ENCODE peak calls at places on chromosomes 12 and 14, in nine cellular contexts. One of them, this sample, is unnamed.

GRCh38 chr14:95784137-95784536 is 70.2 kb upstream of the TCL1A start:
- DNase-seq in psoas muscle: no peak
- DNase-seq in tibial artery: no peak
- DNase-seq in heart right ventricle: no peak
- DNase-seq in A673: peak
- DNase-seq in RWPE1: peak
- DNase-seq in lower lobe of right lung: no peak
- DNase-seq in fibroblast of lung: peak
- DNase-seq in keratinocyte: no peak
- DNase-seq in this sample: no peak

GRCh38 chr14:77088219-77088618 is 9.8 kb upstream of the CIPC start:
- DNase-seq in psoas muscle: no peak
- DNase-seq in tibial artery: no peak
- DNase-seq in heart right ventricle: no peak
- DNase-seq in A673: no peak
- DNase-seq in RWPE1: peak
- DNase-seq in lower lobe of right lung: peak
- DNase-seq in fibroblast of lung: no peak
- DNase-seq in keratinocyte: no peak
- DNase-seq in this sample: no peak

GRCh38 chr12:131413471-131413870 is 297.4 kb upstream of the SFSWAP start:
- DNase-seq in psoas muscle: no peak
- DNase-seq in tibial artery: no peak
- DNase-seq in heart right ventricle: no peak
- DNase-seq in A673: no peak
- DNase-seq in RWPE1: no peak
- DNase-seq in lower lobe of right lung: no peak
- DNase-seq in fibroblast of lung: no peak
- DNase-seq in keratinocyte: no peak
- DNase-seq in this sample: no peak

GRCh38 chr12:46771268-46771837 is 54.4 kb downstream of the SLC38A4 start:
- DNase-seq in psoas muscle: no peak
- DNase-seq in tibial artery: no peak
- DNase-seq in heart right ventricle: no peak
- DNase-seq in A673: peak
- DNase-seq in RWPE1: no peak
- DNase-seq in lower lobe of right lung: no peak
- DNase-seq in fibroblast of lung: no peak
- DNase-seq in keratinocyte: no peak
- DNase-seq in this sample: no peak

GRCh38 chr12:88519802-88520435 is 60.4 kb downstream of the KITLG start:
- DNase-seq in psoas muscle: no peak
- DNase-seq in tibial artery: no peak
- DNase-seq in heart right ventricle: no peak
- DNase-seq in A673: no peak
- DNase-seq in RWPE1: peak
- DNase-seq in lower lobe of right lung: no peak
- DNase-seq in fibroblast of lung: no peak
- DNase-seq in keratinocyte: peak
- DNase-seq in this sample: no peak

GRCh38 chr12:133236144-133236543 is 467 bp upstream of the ANHX start:
- DNase-seq in psoas muscle: no peak
- DNase-seq in tibial artery: peak
- DNase-seq in heart right ventricle: no peak
- DNase-seq in A673: no peak
- DNase-seq in RWPE1: no peak
- DNase-seq in lower lobe of right lung: no peak
- DNase-seq in fibroblast of lung: no peak
- DNase-seq in keratinocyte: no peak
- DNase-seq in this sample: no peak

GRCh38 chr14:53613404-53614253 is 343.0 kb downstream of the BMP4 start:
- DNase-seq in psoas muscle: no peak
- DNase-seq in tibial artery: no peak
- DNase-seq in heart right ventricle: no peak
- DNase-seq in A673: no peak
- DNase-seq in RWPE1: peak
- DNase-seq in lower lobe of right lung: no peak
- DNase-seq in fibroblast of lung: peak
- DNase-seq in keratinocyte: no peak
- DNase-seq in this sample: no peak

GRCh38 chr14:32531942-32532341 is 202.8 kb downstream of the AKAP6 start:
- DNase-seq in psoas muscle: no peak
- DNase-seq in tibial artery: no peak
- DNase-seq in heart right ventricle: no peak
- DNase-seq in A673: no peak
- DNase-seq in RWPE1: no peak
- DNase-seq in lower lobe of right lung: no peak
- DNase-seq in fibroblast of lung: no peak
- DNase-seq in keratinocyte: no peak
- DNase-seq in this sample: no peak

GRCh38 chr14:104116544-104117340 is 21.6 kb upstream of the KIF26A start:
- DNase-seq in psoas muscle: no peak
- DNase-seq in tibial artery: peak
- DNase-seq in heart right ventricle: peak
- DNase-seq in A673: no peak
- DNase-seq in RWPE1: peak
- DNase-seq in lower lobe of right lung: peak
- DNase-seq in fibroblast of lung: no peak
- DNase-seq in keratinocyte: no peak
- DNase-seq in this sample: no peak

GRCh38 chr12:95709152-95709551 is 81.4 kb downstream of the NTN4 start:
- DNase-seq in psoas muscle: no peak
- DNase-seq in tibial artery: no peak
- DNase-seq in heart right ventricle: no peak
- DNase-seq in A673: no peak
- DNase-seq in RWPE1: no peak
- DNase-seq in lower lobe of right lung: no peak
- DNase-seq in fibroblast of lung: no peak
- DNase-seq in keratinocyte: no peak
- DNase-seq in this sample: no peak

GRCh38 chr12:32115404-32116104 is 8.9 kb downstream of the BICD1 start:
- DNase-seq in psoas muscle: peak
- DNase-seq in tibial artery: peak
- DNase-seq in heart right ventricle: peak
- DNase-seq in A673: peak
- DNase-seq in RWPE1: peak
- DNase-seq in lower lobe of right lung: no peak
- DNase-seq in fibroblast of lung: peak
- DNase-seq in keratinocyte: peak
- DNase-seq in this sample: peak

GRCh38 chr12:125284087-125284486 is 218.9 kb downstream of the AACS start:
- DNase-seq in psoas muscle: no peak
- DNase-seq in tibial artery: no peak
- DNase-seq in heart right ventricle: no peak
- DNase-seq in A673: no peak
- DNase-seq in RWPE1: no peak
- DNase-seq in lower lobe of right lung: no peak
- DNase-seq in fibroblast of lung: no peak
- DNase-seq in keratinocyte: no peak
- DNase-seq in this sample: no peak

GRCh38 chr12:124565656-124566180 is 1.7 kb downstream of the NCOR2 start:
- DNase-seq in psoas muscle: no peak
- DNase-seq in tibial artery: no peak
- DNase-seq in heart right ventricle: no peak
- DNase-seq in A673: no peak
- DNase-seq in RWPE1: no peak
- DNase-seq in lower lobe of right lung: no peak
- DNase-seq in fibroblast of lung: no peak
- DNase-seq in keratinocyte: no peak
- DNase-seq in this sample: no peak

GRCh38 chr14:59771577-59771976 is 99.0 kb downstream of the RTN1 start:
- DNase-seq in psoas muscle: no peak
- DNase-seq in tibial artery: no peak
- DNase-seq in heart right ventricle: no peak
- DNase-seq in A673: peak
- DNase-seq in RWPE1: peak
- DNase-seq in lower lobe of right lung: no peak
- DNase-seq in fibroblast of lung: peak
- DNase-seq in keratinocyte: no peak
- DNase-seq in this sample: no peak

GRCh38 chr12:88625316-88625715 is 45.0 kb upstream of the KITLG start:
- DNase-seq in psoas muscle: no peak
- DNase-seq in tibial artery: no peak
- DNase-seq in heart right ventricle: no peak
- DNase-seq in A673: no peak
- DNase-seq in RWPE1: no peak
- DNase-seq in lower lobe of right lung: no peak
- DNase-seq in fibroblast of lung: no peak
- DNase-seq in keratinocyte: no peak
- DNase-seq in this sample: no peak

GRCh38 chr12:89756638-89757321 is 48.1 kb upstream of the ATP2B1 start:
- DNase-seq in psoas muscle: no peak
- DNase-seq in tibial artery: no peak
- DNase-seq in heart right ventricle: no peak
- DNase-seq in A673: peak
- DNase-seq in RWPE1: peak
- DNase-seq in lower lobe of right lung: no peak
- DNase-seq in fibroblast of lung: peak
- DNase-seq in keratinocyte: peak
- DNase-seq in this sample: no peak

GRCh38 chr14:88554458-88555286 is at the start of gene PTPN21:
- DNase-seq in psoas muscle: peak
- DNase-seq in tibial artery: peak
- DNase-seq in heart right ventricle: peak
- DNase-seq in A673: peak
- DNase-seq in RWPE1: peak
- DNase-seq in lower lobe of right lung: peak
- DNase-seq in fibroblast of lung: peak
- DNase-seq in keratinocyte: no peak
- DNase-seq in this sample: peak

GRCh38 chr14:34324363-34324795 is 137.7 kb downstream of the SPTSSA start:
- DNase-seq in psoas muscle: no peak
- DNase-seq in tibial artery: no peak
- DNase-seq in heart right ventricle: no peak
- DNase-seq in A673: peak
- DNase-seq in RWPE1: peak
- DNase-seq in lower lobe of right lung: no peak
- DNase-seq in fibroblast of lung: peak
- DNase-seq in keratinocyte: no peak
- DNase-seq in this sample: no peak

GRCh38 chr14:101980700-101981099 is 16.3 kb downstream of the DYNC1H1 start:
- DNase-seq in psoas muscle: peak
- DNase-seq in tibial artery: peak
- DNase-seq in heart right ventricle: no peak
- DNase-seq in A673: peak
- DNase-seq in RWPE1: peak
- DNase-seq in lower lobe of right lung: no peak
- DNase-seq in fibroblast of lung: peak
- DNase-seq in keratinocyte: peak
- DNase-seq in this sample: no peak

GRCh38 chr14:25006961-25007795 is 42.8 kb downstream of the STXBP6 start:
- DNase-seq in psoas muscle: no peak
- DNase-seq in tibial artery: no peak
- DNase-seq in heart right ventricle: no peak
- DNase-seq in A673: peak
- DNase-seq in RWPE1: peak
- DNase-seq in lower lobe of right lung: no peak
- DNase-seq in fibroblast of lung: peak
- DNase-seq in keratinocyte: peak
- DNase-seq in this sample: no peak

GRCh38 chr12:111033281-111034147 is 113.1 kb upstream of the MYL2 start:
- DNase-seq in psoas muscle: no peak
- DNase-seq in tibial artery: peak
- DNase-seq in heart right ventricle: no peak
- DNase-seq in A673: peak
- DNase-seq in RWPE1: no peak
- DNase-seq in lower lobe of right lung: no peak
- DNase-seq in fibroblast of lung: no peak
- DNase-seq in keratinocyte: no peak
- DNase-seq in this sample: no peak
- TF ChIP-seq CTCF in psoas muscle: no peak
- TF ChIP-seq CTCF in tibial artery: no peak
- TF ChIP-seq CTCF in heart right ventricle: no peak
- TF ChIP-seq CTCF in A673: peak
- TF ChIP-seq CTCF in RWPE1: peak
- TF ChIP-seq CTCF in lower lobe of right lung: no peak
- TF ChIP-seq CTCF in fibroblast of lung: no peak
- TF ChIP-seq CTCF in keratinocyte: no peak
- TF ChIP-seq CTCF in this sample: no peak

DNA sequence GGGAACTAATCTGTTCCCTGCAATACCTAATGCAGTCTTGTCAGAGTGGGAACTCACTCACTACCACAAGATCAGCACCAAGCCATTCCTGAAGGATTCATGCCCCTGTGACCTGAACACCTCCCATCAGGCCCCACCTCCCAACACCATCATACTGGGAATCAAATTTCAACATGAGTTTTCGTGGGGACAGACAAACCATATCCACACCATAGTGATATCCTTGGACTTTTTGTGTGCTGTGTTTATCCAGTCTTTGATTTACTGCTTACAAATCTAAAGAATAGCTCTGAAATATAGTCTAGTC is 243.5 kb downstream of the FBXL14 start:
- DNase-seq in psoas muscle: no peak
- DNase-seq in tibial artery: no peak
- DNase-seq in heart right ventricle: no peak
- DNase-seq in A673: no peak
- DNase-seq in RWPE1: no peak
- DNase-seq in lower lobe of right lung: no peak
- DNase-seq in fibroblast of lung: no peak
- DNase-seq in keratinocyte: no peak
- DNase-seq in this sample: no peak
- H3K27ac ChIP-seq in psoas muscle: peak
- H3K27ac ChIP-seq in tibial artery: no peak
- H3K27ac ChIP-seq in heart right ventricle: no peak
- H3K27ac ChIP-seq in A673: no peak
- H3K27ac ChIP-seq in RWPE1: no peak
- H3K27ac ChIP-seq in lower lobe of right lung: no peak
- H3K27ac ChIP-seq in fibroblast of lung: peak
- H3K27ac ChIP-seq in keratinocyte: peak
- H3K27ac ChIP-seq in this sample: no peak

DNA sequence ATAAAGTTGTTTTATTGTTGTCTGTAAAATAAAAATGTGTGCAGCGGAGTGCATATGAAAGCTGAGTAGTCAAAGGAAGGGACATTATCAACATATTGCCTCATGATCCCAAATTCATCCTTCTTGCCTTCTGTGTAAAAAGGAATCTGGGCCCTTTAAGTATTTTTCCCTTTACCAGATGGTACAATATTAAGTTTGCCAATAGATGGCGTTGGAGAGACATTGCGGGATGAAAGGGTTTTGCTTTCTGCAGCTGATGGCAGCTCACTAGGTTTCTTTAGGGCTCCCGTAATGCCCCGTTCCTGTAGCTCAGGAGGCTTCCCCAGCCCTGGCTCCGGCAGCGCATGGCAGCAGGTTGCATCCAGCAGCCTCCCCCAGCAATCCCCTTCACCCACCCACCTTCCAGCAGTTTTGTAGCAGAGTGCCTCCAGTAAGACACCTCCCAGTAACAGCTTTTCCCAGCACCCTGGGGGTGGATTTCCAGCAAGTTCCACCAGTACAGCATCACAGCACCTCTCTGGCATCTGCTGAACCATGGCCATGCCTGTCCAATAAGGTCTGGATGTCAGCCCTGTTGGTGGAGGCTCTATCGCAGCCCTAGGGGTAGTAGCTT is 354.4 kb downstream of the MED13L start:
- DNase-seq in psoas muscle: no peak
- DNase-seq in tibial artery: no peak
- DNase-seq in heart right ventricle: no peak
- DNase-seq in A673: peak
- DNase-seq in RWPE1: no peak
- DNase-seq in lower lobe of right lung: no peak
- DNase-seq in fibroblast of lung: peak
- DNase-seq in keratinocyte: no peak
- DNase-seq in this sample: no peak
- TF ChIP-seq CTCF in psoas muscle: no peak
- TF ChIP-seq CTCF in tibial artery: no peak
- TF ChIP-seq CTCF in heart right ventricle: no peak
- TF ChIP-seq CTCF in A673: peak
- TF ChIP-seq CTCF in RWPE1: peak
- TF ChIP-seq CTCF in lower lobe of right lung: no peak
- TF ChIP-seq CTCF in fibroblast of lung: peak
- TF ChIP-seq CTCF in keratinocyte: peak
- TF ChIP-seq CTCF in this sample: no peak

GRCh38 chr14:64966976-64967375 is 5.2 kb downstream of the RAB15 start:
- DNase-seq in psoas muscle: no peak
- DNase-seq in tibial artery: no peak
- DNase-seq in heart right ventricle: no peak
- DNase-seq in A673: no peak
- DNase-seq in RWPE1: no peak
- DNase-seq in lower lobe of right lung: peak
- DNase-seq in fibroblast of lung: no peak
- DNase-seq in keratinocyte: no peak
- DNase-seq in this sample: no peak
- H3K27ac ChIP-seq in psoas muscle: no peak
- H3K27ac ChIP-seq in tibial artery: no peak
- H3K27ac ChIP-seq in heart right ventricle: no peak
- H3K27ac ChIP-seq in A673: no peak
- H3K27ac ChIP-seq in RWPE1: no peak
- H3K27ac ChIP-seq in lower lobe of right lung: no peak
- H3K27ac ChIP-seq in fibroblast of lung: no peak
- H3K27ac ChIP-seq in keratinocyte: no peak
- H3K27ac ChIP-seq in this sample: no peak

This sample was measured in dorsolateral prefrontal cortex.